ENCODE peak calls at places on chromosomes 5 and 9, in nine cellular contexts. One of them, this sample, is unnamed.

GRCh38 chr5:111271885-111272284 is 47.7 kb downstream of the CAMK4 start:
- DNase-seq in adrenal gland: no peak
- DNase-seq in left lung: no peak
- DNase-seq in B cell: no peak
- DNase-seq in right atrium auricular region: no peak
- DNase-seq in GM06990: no peak
- DNase-seq in astrocyte of the spinal cord: no peak
- DNase-seq in neural progenitor cell: no peak
- DNase-seq in nephron progenitor cell: no peak
- DNase-seq in this sample: no peak

GRCh38 chr9:5085993-5086392 is 99.4 kb downstream of the INSL6 start:
- DNase-seq in adrenal gland: no peak
- DNase-seq in left lung: peak
- DNase-seq in B cell: no peak
- DNase-seq in right atrium auricular region: no peak
- DNase-seq in GM06990: no peak
- DNase-seq in astrocyte of the spinal cord: no peak
- DNase-seq in neural progenitor cell: no peak
- DNase-seq in nephron progenitor cell: no peak
- DNase-seq in this sample: no peak

GRCh38 chr5:54254482-54255198 is 55.7 kb downstream of the ARL15 start:
- DNase-seq in adrenal gland: peak
- DNase-seq in left lung: no peak
- DNase-seq in B cell: no peak
- DNase-seq in right atrium auricular region: no peak
- DNase-seq in GM06990: no peak
- DNase-seq in astrocyte of the spinal cord: peak
- DNase-seq in neural progenitor cell: peak
- DNase-seq in nephron progenitor cell: no peak
- DNase-seq in this sample: no peak

GRCh38 chr5:81778642-81779041 is 27.7 kb upstream of the SSBP2 start:
- DNase-seq in adrenal gland: peak
- DNase-seq in left lung: no peak
- DNase-seq in B cell: no peak
- DNase-seq in right atrium auricular region: no peak
- DNase-seq in GM06990: peak
- DNase-seq in astrocyte of the spinal cord: peak
- DNase-seq in neural progenitor cell: no peak
- DNase-seq in nephron progenitor cell: no peak
- DNase-seq in this sample: no peak

GRCh38 chr5:118529361-118530154 is 458.8 kb downstream of the DTWD2 start:
- DNase-seq in adrenal gland: no peak
- DNase-seq in left lung: no peak
- DNase-seq in B cell: no peak
- DNase-seq in right atrium auricular region: no peak
- DNase-seq in GM06990: no peak
- DNase-seq in astrocyte of the spinal cord: no peak
- DNase-seq in neural progenitor cell: no peak
- DNase-seq in nephron progenitor cell: no peak
- DNase-seq in this sample: no peak

GRCh38 chr5:761206-761771 is 23.2 kb downstream of the ZDHHC11B start:
- DNase-seq in adrenal gland: no peak
- DNase-seq in left lung: peak
- DNase-seq in B cell: peak
- DNase-seq in right atrium auricular region: no peak
- DNase-seq in GM06990: no peak
- DNase-seq in astrocyte of the spinal cord: no peak
- DNase-seq in neural progenitor cell: no peak
- DNase-seq in nephron progenitor cell: no peak
- DNase-seq in this sample: no peak

GRCh38 chr5:126965061-126965475 is 65.3 kb downstream of the MARCHF3 start:
- DNase-seq in adrenal gland: no peak
- DNase-seq in left lung: no peak
- DNase-seq in B cell: no peak
- DNase-seq in right atrium auricular region: no peak
- DNase-seq in GM06990: no peak
- DNase-seq in astrocyte of the spinal cord: peak
- DNase-seq in neural progenitor cell: no peak
- DNase-seq in nephron progenitor cell: no peak
- DNase-seq in this sample: no peak

GRCh38 chr9:22446950-22447606 is 454 bp downstream of the DMRTA1 start:
- DNase-seq in adrenal gland: peak
- DNase-seq in left lung: peak
- DNase-seq in B cell: peak
- DNase-seq in right atrium auricular region: no peak
- DNase-seq in GM06990: peak
- DNase-seq in astrocyte of the spinal cord: peak
- DNase-seq in neural progenitor cell: peak
- DNase-seq in nephron progenitor cell: peak
- DNase-seq in this sample: peak

GRCh38 chr5:56012281-56012963 is 17.7 kb upstream of the IL6ST start:
- DNase-seq in adrenal gland: no peak
- DNase-seq in left lung: no peak
- DNase-seq in B cell: no peak
- DNase-seq in right atrium auricular region: no peak
- DNase-seq in GM06990: no peak
- DNase-seq in astrocyte of the spinal cord: peak
- DNase-seq in neural progenitor cell: no peak
- DNase-seq in nephron progenitor cell: no peak
- DNase-seq in this sample: no peak

GRCh38 chr9:16671591-16672137 is 198.8 kb downstream of the BNC2 start:
- DNase-seq in adrenal gland: no peak
- DNase-seq in left lung: no peak
- DNase-seq in B cell: no peak
- DNase-seq in right atrium auricular region: no peak
- DNase-seq in GM06990: no peak
- DNase-seq in astrocyte of the spinal cord: peak
- DNase-seq in neural progenitor cell: no peak
- DNase-seq in nephron progenitor cell: no peak
- DNase-seq in this sample: no peak

DNA sequence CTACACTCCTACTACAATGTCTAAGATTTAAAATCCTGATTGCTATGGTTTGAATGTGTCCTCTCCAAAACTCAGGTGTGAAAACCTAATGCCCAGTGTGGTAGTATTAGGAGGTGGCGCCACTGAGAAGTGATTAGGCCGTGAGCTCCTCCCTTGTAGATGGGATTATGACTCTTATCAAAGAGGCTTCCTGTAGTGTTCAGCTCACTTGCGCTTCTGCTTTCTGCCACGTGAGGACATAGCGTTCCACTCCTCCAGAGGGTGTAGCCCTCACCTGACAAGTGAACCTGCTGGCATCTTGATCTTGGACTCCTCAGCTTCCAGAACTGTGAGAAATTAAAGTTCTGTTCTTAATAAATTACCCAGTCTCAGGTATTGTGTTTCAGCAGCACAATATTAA is 33.0 kb upstream of the WHRN start:
- DNase-seq in adrenal gland: no peak
- DNase-seq in left lung: no peak
- DNase-seq in B cell: peak
- DNase-seq in right atrium auricular region: no peak
- DNase-seq in GM06990: no peak
- DNase-seq in astrocyte of the spinal cord: no peak
- DNase-seq in neural progenitor cell: peak
- DNase-seq in nephron progenitor cell: no peak
- DNase-seq in this sample: no peak
- TF ChIP-seq CTCF in adrenal gland: no peak
- TF ChIP-seq CTCF in left lung: no peak
- TF ChIP-seq CTCF in B cell: peak
- TF ChIP-seq CTCF in right atrium auricular region: no peak
- TF ChIP-seq CTCF in GM06990: peak
- TF ChIP-seq CTCF in astrocyte of the spinal cord: no peak
- TF ChIP-seq CTCF in neural progenitor cell: no peak
- TF ChIP-seq CTCF in nephron progenitor cell: no peak
- TF ChIP-seq CTCF in this sample: peak

GRCh38 chr5:125199968-125200841 is 453.8 kb upstream of the ZNF608 start:
- DNase-seq in adrenal gland: no peak
- DNase-seq in left lung: peak
- DNase-seq in B cell: no peak
- DNase-seq in right atrium auricular region: no peak
- DNase-seq in GM06990: peak
- DNase-seq in astrocyte of the spinal cord: peak
- DNase-seq in neural progenitor cell: peak
- DNase-seq in nephron progenitor cell: peak
- DNase-seq in this sample: no peak
- TF ChIP-seq CTCF in adrenal gland: no peak
- TF ChIP-seq CTCF in left lung: no peak
- TF ChIP-seq CTCF in B cell: no peak
- TF ChIP-seq CTCF in right atrium auricular region: no peak
- TF ChIP-seq CTCF in GM06990: no peak
- TF ChIP-seq CTCF in astrocyte of the spinal cord: no peak
- TF ChIP-seq CTCF in neural progenitor cell: no peak
- TF ChIP-seq CTCF in nephron progenitor cell: no peak
- TF ChIP-seq CTCF in this sample: no peak

DNA sequence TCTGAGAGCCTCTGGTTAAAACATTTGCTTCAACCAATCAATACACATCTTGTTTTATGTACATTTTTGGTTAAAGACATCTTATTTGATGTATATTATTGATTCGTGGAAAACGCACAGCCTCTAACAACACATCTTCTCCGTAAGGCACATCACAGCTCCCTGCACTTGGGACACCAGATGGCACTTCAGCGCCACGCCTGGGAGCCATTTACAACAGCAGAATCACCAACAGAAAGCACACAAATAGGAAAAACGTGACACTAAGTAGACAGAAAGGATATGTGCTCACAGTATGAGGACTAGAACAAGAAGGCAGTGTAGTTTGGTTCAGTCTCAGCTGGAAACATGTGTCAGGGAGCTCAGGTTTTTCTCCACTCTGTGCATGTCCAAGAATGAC is 199.7 kb downstream of the ROR2 start:
- DNase-seq in adrenal gland: no peak
- DNase-seq in left lung: no peak
- DNase-seq in B cell: no peak
- DNase-seq in right atrium auricular region: no peak
- DNase-seq in GM06990: no peak
- DNase-seq in astrocyte of the spinal cord: no peak
- DNase-seq in neural progenitor cell: no peak
- DNase-seq in nephron progenitor cell: no peak
- DNase-seq in this sample: no peak
- TF ChIP-seq CTCF in adrenal gland: no peak
- TF ChIP-seq CTCF in left lung: no peak
- TF ChIP-seq CTCF in B cell: no peak
- TF ChIP-seq CTCF in right atrium auricular region: no peak
- TF ChIP-seq CTCF in GM06990: no peak
- TF ChIP-seq CTCF in astrocyte of the spinal cord: no peak
- TF ChIP-seq CTCF in neural progenitor cell: no peak
- TF ChIP-seq CTCF in nephron progenitor cell: no peak
- TF ChIP-seq CTCF in this sample: no peak

GRCh38 chr9:86794356-86795046 is 152.8 kb downstream of the GAS1 start:
- DNase-seq in adrenal gland: no peak
- DNase-seq in left lung: no peak
- DNase-seq in B cell: no peak
- DNase-seq in right atrium auricular region: no peak
- DNase-seq in GM06990: no peak
- DNase-seq in astrocyte of the spinal cord: peak
- DNase-seq in neural progenitor cell: no peak
- DNase-seq in nephron progenitor cell: no peak
- DNase-seq in this sample: no peak

GRCh38 chr9:86795047-86795437 is 152.3 kb downstream of the GAS1 start:
- DNase-seq in adrenal gland: no peak
- DNase-seq in left lung: no peak
- DNase-seq in B cell: no peak
- DNase-seq in right atrium auricular region: no peak
- DNase-seq in GM06990: no peak
- DNase-seq in astrocyte of the spinal cord: no peak
- DNase-seq in neural progenitor cell: peak
- DNase-seq in nephron progenitor cell: peak
- DNase-seq in this sample: no peak

GRCh38 chr9:86796671-86797070 is 150.6 kb downstream of the GAS1 start:
- DNase-seq in adrenal gland: no peak
- DNase-seq in left lung: no peak
- DNase-seq in B cell: no peak
- DNase-seq in right atrium auricular region: no peak
- DNase-seq in GM06990: no peak
- DNase-seq in astrocyte of the spinal cord: no peak
- DNase-seq in neural progenitor cell: no peak
- DNase-seq in nephron progenitor cell: no peak
- DNase-seq in this sample: no peak

GRCh38 chr9:86792136-86792535 is 155.2 kb downstream of the GAS1 start:
- DNase-seq in adrenal gland: no peak
- DNase-seq in left lung: no peak
- DNase-seq in B cell: no peak
- DNase-seq in right atrium auricular region: no peak
- DNase-seq in GM06990: no peak
- DNase-seq in astrocyte of the spinal cord: peak
- DNase-seq in neural progenitor cell: no peak
- DNase-seq in nephron progenitor cell: no peak
- DNase-seq in this sample: no peak

DNA sequence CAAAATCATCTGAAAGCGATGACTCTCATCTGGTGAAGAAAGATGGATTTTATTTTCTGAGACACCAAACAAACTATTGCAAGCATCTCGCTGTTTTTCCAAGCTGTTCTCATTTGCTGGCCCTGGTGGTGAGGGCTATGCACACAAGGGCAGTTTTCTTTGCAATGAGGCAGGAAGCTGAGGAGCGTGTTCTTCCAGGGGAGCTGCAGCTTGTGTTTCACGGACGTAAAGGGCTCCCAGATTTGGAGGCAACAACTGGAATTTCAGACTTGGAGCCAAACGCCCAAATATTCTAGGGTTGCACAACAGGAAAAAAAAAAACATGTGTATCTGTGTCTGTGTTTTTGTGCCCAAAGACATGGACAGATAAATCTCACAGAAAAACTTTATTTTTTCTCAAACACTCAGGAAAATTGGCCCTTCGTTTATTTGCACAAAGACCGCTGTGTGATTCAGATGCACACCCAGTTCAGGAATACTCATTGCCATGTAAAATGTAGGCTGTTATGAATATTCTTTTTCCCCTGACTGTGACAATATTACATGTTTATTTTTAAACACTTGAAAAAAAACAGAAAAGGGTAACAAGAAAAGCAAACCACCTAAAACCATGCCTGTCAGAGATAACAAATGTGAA is 151.3 kb downstream of the GAS1 start:
- DNase-seq in adrenal gland: peak
- DNase-seq in left lung: no peak
- DNase-seq in B cell: no peak
- DNase-seq in right atrium auricular region: peak
- DNase-seq in GM06990: no peak
- DNase-seq in astrocyte of the spinal cord: peak
- DNase-seq in neural progenitor cell: peak
- DNase-seq in nephron progenitor cell: peak
- DNase-seq in this sample: no peak
- TF ChIP-seq CTCF in adrenal gland: peak
- TF ChIP-seq CTCF in left lung: no peak
- TF ChIP-seq CTCF in B cell: no peak
- TF ChIP-seq CTCF in right atrium auricular region: no peak
- TF ChIP-seq CTCF in GM06990: no peak
- TF ChIP-seq CTCF in astrocyte of the spinal cord: peak
- TF ChIP-seq CTCF in neural progenitor cell: no peak
- TF ChIP-seq CTCF in nephron progenitor cell: no peak
- TF ChIP-seq CTCF in this sample: no peak

This sample was measured in right lobe of liver.